ENCODE peak calls at places on chromosomes 16 and 17, in six cellular contexts. Q, K, C, D, W and U are unnamed samples.

GRCh38 chr17:50270430-50271172 is 3.7 kb upstream of the TMEM92 start:
- DNase-seq in D (no peak), C (peak; percentile 65), W (no peak), Q (no peak), K (peak; percentile 81), U (peak; percentile 89)

GRCh38 chr17:75544250-75544649 is 18.8 kb downstream of the LLGL2 start:
- DNase-seq in Q (no peak), C (no peak), W (no peak), D (no peak), K (no peak), U (no peak)

GRCh38 chr17:50093246-50093645 is 1.9 kb upstream of the PDK2 start:
- DNase-seq in Q (no peak), W (no peak), C (no peak), K (no peak), D (no peak), U (no peak)

GRCh38 chr16:87661561-87661960 is 59.3 kb downstream of the JPH3 start:
- DNase-seq in C (peak; percentile 79), W (peak; percentile 31), D (peak; percentile 62), K (peak; percentile 43), Q (peak; percentile 63), U (peak; percentile 51)

GRCh38 chr17:79633937-79634813 is 23.3 kb upstream of the RBFOX3 start:
- DNase-seq in W (no peak), K (no peak), Q (no peak), D (no peak), C (peak; percentile 22), U (no peak)

GRCh38 chr17:47076171-47076570 is 97.1 kb upstream of the RPRML start:
- DNase-seq in C (no peak), Q (no peak), D (no peak), W (no peak), K (peak; percentile 73), U (no peak)

GRCh38 chr17:4229627-4230026 is 34.2 kb downstream of the ANKFY1 start:
- DNase-seq in K (peak; percentile 65), C (no peak), D (peak; percentile 49), W (no peak), Q (no peak), U (peak; percentile 94)

GRCh38 chr17:76492989-76493501 is 8.2 kb downstream of the RHBDF2 start:
- DNase-seq in C (no peak), W (no peak), Q (no peak), D (peak; percentile 47), K (peak; percentile 93), U (peak; percentile 95)

GRCh38 chr17:45339646-45340605 is 23.1 kb upstream of the MAP3K14 start:
- DNase-seq in D (no peak), C (peak; percentile 23), W (no peak), Q (no peak), K (no peak), U (no peak)

GRCh38 chr17:69401251-69401650 is 13.2 kb upstream of the MAP2K6 start:
- DNase-seq in D (peak; percentile 97), Q (no peak), C (no peak), W (no peak), K (no peak), U (no peak)

GRCh38 chr16:9136596-9136995 is 45.2 kb downstream of the HAPSTR1 start:
- DNase-seq in W (no peak), C (no peak), Q (no peak), D (no peak), K (no peak), U (no peak)

GRCh38 chr17:37710344-37710886 is 34.4 kb downstream of the HNF1B start:
- DNase-seq in C (peak; percentile 97), K (peak; percentile 62), Q (peak; percentile 68), W (peak; percentile 58), D (peak; percentile 42), U (peak; percentile 85)

GRCh38 chr16:60203525-60204124 is 1469.5 kb upstream of the GOT2 start:
- DNase-seq in W (no peak), D (no peak), Q (no peak), C (no peak), K (peak; percentile 2), U (no peak)

DNA sequence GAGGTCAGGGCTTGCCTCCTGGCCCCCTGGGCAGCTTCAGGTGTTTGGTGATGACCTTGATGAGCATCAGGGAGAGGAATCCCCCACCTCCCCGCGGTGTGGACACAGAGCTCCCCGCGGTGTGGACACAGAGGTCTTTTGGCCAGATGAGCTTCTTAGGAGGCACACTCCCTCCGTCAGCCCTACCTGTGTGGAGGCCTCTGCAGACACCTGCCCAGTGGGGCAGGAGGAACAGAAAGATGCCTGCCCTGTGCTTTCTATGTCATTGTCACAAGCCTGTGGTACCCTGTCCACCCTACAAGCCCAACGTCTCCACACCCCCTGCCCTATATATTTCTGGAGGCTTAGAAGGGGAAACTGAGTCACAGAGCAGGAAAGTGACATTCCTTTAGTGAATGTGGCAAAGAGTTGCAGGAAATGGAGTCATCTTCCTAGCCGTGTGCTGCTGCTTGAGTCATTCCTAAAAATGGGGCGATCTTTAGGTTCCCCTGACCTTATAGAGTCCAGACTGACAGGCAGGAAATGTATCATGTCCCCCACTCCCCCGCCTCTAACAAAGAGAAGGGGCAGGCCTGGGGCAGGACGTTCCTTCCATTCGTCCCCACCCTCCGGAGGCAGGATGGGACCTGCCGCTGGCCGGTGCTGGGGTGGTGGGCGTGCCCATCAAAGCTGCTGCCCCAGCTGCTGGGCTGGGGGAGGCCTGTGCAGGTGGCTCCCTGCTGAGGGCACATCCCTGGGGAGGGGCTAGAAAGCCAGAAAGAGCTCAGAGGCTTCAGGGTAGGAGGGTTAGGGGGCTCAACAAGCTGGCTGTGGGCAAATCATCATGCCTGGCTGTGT is 987 bp upstream of the C16orf74 start:
- DNase-seq in Q (no peak), K (peak; percentile 58), W (peak; percentile 34), C (peak; percentile 80), D (no peak), U (no peak)
- H3K23ac ChIP-seq in Q (peak overlapping the region; percentile 49), K (peak overlapping the region; percentile 67), W (no peak overlapping the region), C (no peak overlapping the region), D (no peak overlapping the region), U (no peak overlapping the region)

GRCh38 chr16:4092547-4093265 is 23.5 kb downstream of the ADCY9 start:
- DNase-seq in W (no peak), K (no peak), Q (no peak), C (no peak), D (no peak), U (no peak)

GRCh38 chr16:4091638-4092037 is 24.6 kb downstream of the ADCY9 start:
- DNase-seq in C (no peak), K (no peak), Q (no peak), W (no peak), D (no peak), U (no peak)

GRCh38 chr16:4089811-4090293 is 26.4 kb downstream of the ADCY9 start:
- DNase-seq in W (no peak), D (no peak), K (no peak), Q (no peak), C (no peak), U (no peak)

GRCh38 chr16:4089251-4089810 is 26.9 kb downstream of the ADCY9 start:
- DNase-seq in Q (no peak), W (no peak), K (peak; percentile 16), C (no peak), D (no peak), U (no peak)

DNA sequence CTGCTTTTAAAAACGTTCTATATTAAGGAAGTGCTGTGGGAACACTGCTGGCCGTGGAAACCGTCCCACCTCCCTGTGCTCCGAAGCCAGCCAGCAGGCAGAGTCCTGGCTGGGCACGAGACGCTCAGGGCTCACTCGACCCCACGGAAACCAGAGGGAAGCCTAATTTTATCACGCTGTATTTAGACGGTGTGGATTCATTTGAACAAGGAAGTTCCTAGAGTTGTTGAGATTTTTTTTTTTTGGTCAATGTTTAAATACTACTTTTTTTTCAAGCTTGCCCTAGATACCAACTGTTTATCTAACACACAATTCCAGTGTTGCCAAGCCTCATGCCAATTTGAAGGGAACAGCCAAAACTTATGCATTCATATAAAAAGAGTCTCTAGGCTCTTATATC is 25.8 kb downstream of the ADCY9 start:
- DNase-seq in C (no peak), Q (no peak), D (no peak), W (no peak), K (no peak), U (no peak)
- H3K14ac ChIP-seq in C (no peak overlapping the region), Q (no peak overlapping the region), D (no peak overlapping the region), W (no peak overlapping the region), K (peak overlapping the region; percentile 17), U (no peak overlapping the region)

GRCh38 chr17:34255381-34255732 is 272 bp downstream of the CCL2 start:
- DNase-seq in W (no peak), Q (no peak), C (no peak), K (no peak), D (no peak), U (no peak)
- H2BK120ac ChIP-seq in W (peak overlapping the region; percentile 6), Q (no peak overlapping the region), C (no peak overlapping the region), K (peak overlapping the region; percentile 92), D (peak overlapping the region; percentile 10), U (no peak overlapping the region)

DNA sequence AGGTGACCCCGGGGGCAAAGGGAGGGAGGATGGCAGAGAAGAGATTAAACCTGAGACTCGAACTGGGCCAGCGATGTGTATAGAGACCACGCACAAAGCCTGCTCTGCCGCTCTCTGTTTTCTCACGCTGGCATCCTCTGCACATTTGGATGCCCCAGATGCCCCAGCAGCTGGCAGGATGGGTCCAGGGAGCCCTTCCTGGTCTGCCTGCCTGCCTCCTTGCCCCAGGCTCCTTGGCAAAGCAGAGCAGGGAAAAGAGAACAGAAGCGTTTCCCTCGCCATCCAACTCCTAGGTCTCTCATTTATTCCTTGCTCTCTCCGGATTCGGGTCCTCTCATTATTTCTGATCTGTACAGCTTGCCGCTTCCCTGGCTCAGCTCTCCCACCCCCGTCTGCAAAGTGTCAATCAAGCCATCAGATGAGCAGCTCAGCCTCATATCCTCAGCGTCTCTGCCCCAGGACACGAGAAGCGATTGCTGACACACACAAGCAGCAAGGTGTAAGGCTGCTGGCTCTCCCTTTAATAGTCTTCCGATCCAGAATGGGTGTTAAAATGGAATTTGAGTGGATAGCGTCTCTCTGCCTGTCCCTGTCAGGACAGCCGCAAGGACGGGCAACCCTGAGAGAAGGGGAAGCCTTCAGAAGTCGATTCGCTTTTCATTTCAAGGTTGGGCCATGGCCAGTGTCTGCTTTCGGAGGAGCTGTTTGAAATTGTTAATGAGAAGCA is 5.0 kb upstream of the PIPOX start:
- DNase-seq in C (no peak), W (no peak), Q (no peak), K (no peak), D (no peak), U (no peak)
- H3K23ac ChIP-seq in C (no peak overlapping the region), W (no peak overlapping the region), Q (no peak overlapping the region), K (no peak overlapping the region), D (no peak overlapping the region), U (no peak overlapping the region)

DNA sequence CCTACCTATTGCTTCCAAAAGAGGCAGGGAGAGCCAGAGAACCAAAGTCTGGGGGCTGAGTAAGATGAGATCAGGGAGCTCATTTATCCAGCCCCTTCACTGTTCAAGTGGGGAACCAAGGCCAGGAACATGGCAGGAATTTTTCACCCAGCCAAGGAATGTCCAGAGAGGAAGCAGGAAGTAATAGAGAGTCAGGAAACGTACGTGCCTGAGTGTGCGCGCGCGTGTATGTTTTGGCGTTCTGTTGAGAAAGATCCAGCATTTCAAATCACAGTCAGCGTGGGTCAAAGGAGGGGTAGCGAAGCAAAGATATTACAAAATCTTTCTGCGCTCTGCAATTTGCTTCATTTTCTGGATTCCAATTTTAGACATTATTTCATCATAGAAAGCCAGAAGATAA is 41.9 kb upstream of the WSCD1 start:
- DNase-seq in W (no peak), K (no peak), Q (no peak), D (no peak), C (no peak), U (no peak)
- H3K14ac ChIP-seq in W (no peak overlapping the region), K (no peak overlapping the region), Q (no peak overlapping the region), D (no peak overlapping the region), C (no peak overlapping the region), U (no peak overlapping the region)

DNA sequence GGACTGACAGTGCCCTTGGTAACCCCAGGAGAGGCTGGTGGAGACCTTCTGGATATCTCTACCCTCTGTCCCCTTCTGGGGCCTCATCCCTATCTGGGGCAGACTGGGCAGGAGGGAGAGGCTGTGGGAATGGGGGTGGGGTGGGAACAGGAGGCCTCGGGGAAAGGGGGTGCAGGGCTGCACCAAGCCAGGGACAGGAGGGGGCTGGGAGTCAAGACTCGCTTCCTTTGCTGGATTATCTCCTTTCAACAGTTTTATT is 24.8 kb downstream of the G6PC3 start:
- DNase-seq in D (no peak), K (no peak), C (no peak), Q (no peak), W (no peak), U (no peak)
- H2BK120ac ChIP-seq in D (peak overlapping the region; percentile 41), K (peak overlapping the region; percentile 82), C (no peak overlapping the region), Q (no peak overlapping the region), W (peak overlapping the region; percentile 1), U (peak overlapping the region; percentile 100)